ENCODE peak calls at places on chromosomes 3 and 15, in four cellular contexts. J is HS-5, T is H54, O is neural crest cell. Q is an unnamed sample.
A peak's percentile ranks its signal among the peaks of the same experiment; 100 is the strongest.

GRCh38 chr3:102031834-102032233 is 182.5 kb downstream of the NFKBIZ start:
- DNase-seq in J (no peak), T (no peak), O (no peak), Q (no peak)

GRCh38 chr3:22685598-22685997 is 517.5 kb upstream of the UBE2E2 start:
- DNase-seq in J (peak; percentile 10), T (no peak), O (no peak), Q (no peak)

GRCh38 chr15:38885001-38885400 is 320.4 kb upstream of the RASGRP1 start:
- DNase-seq in J (no peak), T (no peak), O (no peak), Q (peak; percentile 57)

GRCh38 chr3:18652781-18653180 is 227.6 kb upstream of the SATB1 start:
- DNase-seq in J (no peak), T (no peak), O (no peak), Q (no peak)

GRCh38 chr3:186985713-186986364 is 55.5 kb downstream of the ST6GAL1 start:
- DNase-seq in J (no peak), T (no peak), O (no peak), Q (no peak)

GRCh38 chr3:38636464-38636863 is 13.0 kb downstream of the SCN5A start:
- DNase-seq in J (no peak), T (no peak), O (no peak), Q (no peak)

GRCh38 chr3:107699682-107700081 is 176.9 kb downstream of the BBX start:
- DNase-seq in J (no peak), T (no peak), O (no peak), Q (no peak)

GRCh38 chr3:194162070-194162678 is 26.2 kb downstream of the HES1 start:
- DNase-seq in J (no peak), T (no peak), O (no peak), Q (no peak)

GRCh38 chr3:128556384-128556783 is 63.4 kb upstream of the GATA2 start:
- DNase-seq in J (no peak), T (no peak), O (no peak), Q (no peak)

GRCh38 chr3:30042274-30042859 is 564.0 kb upstream of the TGFBR2 start:
- DNase-seq in J (peak; percentile 31), T (peak; percentile 8), O (peak; percentile 66), Q (peak; percentile 41)

GRCh38 chr3:16550305-16550675 is 36.8 kb upstream of the RFTN1 start:
- DNase-seq in J (no peak), T (no peak), O (no peak), Q (no peak)

GRCh38 chr15:75171408-75171807 is 30.3 kb upstream of the C15orf39 start:
- DNase-seq in J (peak; percentile 49), T (peak; percentile 44), O (no peak), Q (peak; percentile 80)

GRCh38 chr15:39084683-39085530 is 496.0 kb upstream of the THBS1 start:
- DNase-seq in J (peak; percentile 47), T (peak; percentile 4), O (no peak), Q (peak; percentile 43)

GRCh38 chr3:186277268-186277909 is 84.6 kb downstream of the DGKG start:
- DNase-seq in J (no peak), T (no peak), O (peak; percentile 13), Q (no peak)

GRCh38 chr15:54528021-54528420 is 549.8 kb downstream of the UNC13C start:
- DNase-seq in J (no peak), T (no peak), O (no peak), Q (no peak)

GRCh38 chr3:155352900-155353490 is 59.5 kb upstream of the STRIT1 start:
- DNase-seq in J (peak; percentile 43), T (peak; percentile 6), O (no peak), Q (no peak)

GRCh38 chr15:90006217-90007088 is 5.3 kb downstream of the ZNF710 start:
- DNase-seq in J (no peak), T (no peak), O (no peak), Q (no peak)

GRCh38 chr15:27327467-27328045 is 356.6 kb downstream of the GABRG3 start:
- DNase-seq in J (no peak), T (no peak), O (no peak), Q (no peak)

GRCh38 chr15:95134306-95135100 is 903.1 kb downstream of the MCTP2 start:
- DNase-seq in J (no peak), T (no peak), O (no peak), Q (no peak)

GRCh38 chr3:183533410-183534132 is 21.9 kb downstream of the KLHL6 start:
- DNase-seq in J (no peak), T (no peak), O (no peak), Q (no peak)

GRCh38 chr3:81274671-81275070 is 486.8 kb downstream of the GBE1 start:
- DNase-seq in J (peak; percentile 5), T (no peak), O (no peak), Q (no peak)

GRCh38 chr3:52532838-52533622 is 627 bp downstream of the NT5DC2 start:
- DNase-seq in J (no peak), T (peak; percentile 66), O (peak; percentile 37), Q (peak; percentile 35)

GRCh38 chr15:82530606-82531379 is 9.5 kb downstream of the RPS17 start:
- DNase-seq in J (no peak), T (no peak), O (peak; percentile 78), Q (peak; percentile 89)

GRCh38 chr15:101361418-101361817 is 66.4 kb upstream of the SNRPA1 start:
- DNase-seq in J (no peak), T (no peak), O (no peak), Q (no peak)

GRCh38 chr3:22122567-22122966 is 371.6 kb upstream of the ZNF385D start:
- DNase-seq in J (no peak), T (no peak), O (no peak), Q (no peak)

GRCh38 chr15:67335534-67336222 is 81.1 kb downstream of the IQCH start:
- DNase-seq in J (no peak), T (no peak), O (no peak), Q (no peak)

GRCh38 chr15:88513195-88513594 is 33.3 kb downstream of the DET1 start:
- DNase-seq in J (peak; percentile 37), T (no peak), O (no peak), Q (no peak)

GRCh38 chr3:39383190-39383912 is at the start of gene SLC25A38:
- DNase-seq in J (peak; percentile 61), T (peak; percentile 75), O (peak; percentile 56), Q (peak; percentile 86)

GRCh38 chr3:168671091-168671490 is 575.4 kb upstream of the GOLIM4 start:
- DNase-seq in J (no peak), T (no peak), O (no peak), Q (no peak)

Q was measured in SJSA1.